ENCODE peak calls at places on chromosomes 11 and 22, in eight cellular contexts. R, C, M, D, S, N, A and J are unnamed samples.

GRCh38 chr11:79390477-79390876 is 50.4 kb downstream of the TENM4 start:
- DNase-seq in C (no peak), N (no peak), R (no peak), M (no peak), S (no peak), D (no peak), A (no peak), J (peak)

GRCh38 chr22:23754980-23755636 is 883 bp upstream of the VPREB3 start:
- DNase-seq in R (no peak), S (no peak), N (no peak), D (no peak), A (no peak), C (no peak), M (no peak), J (no peak)

GRCh38 chr11:75563978-75564552 is 2.0 kb downstream of the SERPINH1 start:
- DNase-seq in M (no peak), D (peak), R (no peak), S (no peak), A (no peak), N (peak), C (peak), J (no peak)

GRCh38 chr11:94786264-94787126 is 18.3 kb downstream of the AMOTL1 start:
- DNase-seq in R (no peak), A (no peak), M (peak), N (no peak), C (peak), S (no peak), D (peak), J (peak)

GRCh38 chr11:128172046-128172878 is 415.1 kb downstream of the ETS1 start:
- DNase-seq in M (peak), D (peak), C (peak), A (peak), S (peak), N (peak), R (peak), J (peak)

GRCh38 chr11:11961399-11962028 is 46.9 kb downstream of the DKK3 start:
- DNase-seq in D (no peak), A (no peak), R (no peak), M (no peak), C (no peak), S (no peak), N (no peak), J (no peak)

GRCh38 chr11:111282663-111283062 is 15.7 kb upstream of the POU2AF3 start:
- DNase-seq in A (no peak), N (no peak), M (no peak), R (no peak), C (no peak), D (no peak), S (no peak), J (no peak)

GRCh38 chr11:61599968-61600710 is 19.3 kb upstream of the SYT7 start:
- DNase-seq in S (no peak), M (no peak), A (no peak), N (no peak), R (no peak), D (no peak), C (no peak), J (no peak)

GRCh38 chr22:22403771-22404170 is 104.8 kb downstream of the ZNF280B start:
- DNase-seq in N (no peak), D (no peak), R (no peak), A (no peak), S (no peak), C (no peak), M (no peak), J (no peak)

GRCh38 chr11:57668467-57668890 is 565 bp downstream of the ZDHHC5 start:
- DNase-seq in S (no peak), M (no peak), R (no peak), N (no peak), A (no peak), D (no peak), C (peak), J (peak)

GRCh38 chr11:66978229-66978628 is 3.1 kb downstream of the C11orf86 start:
- DNase-seq in A (no peak), C (no peak), R (no peak), M (no peak), D (no peak), N (no peak), S (no peak), J (no peak)

GRCh38 chr11:121421149-121421906 is 30.8 kb upstream of the SORL1 start:
- DNase-seq in A (no peak), C (no peak), S (no peak), R (no peak), M (no peak), D (no peak), N (no peak), J (no peak)

GRCh38 chr22:27420817-27421361 is 380.7 kb downstream of the MN1 start:
- DNase-seq in M (no peak), R (no peak), A (peak), N (peak), S (peak), D (no peak), C (peak), J (no peak)

GRCh38 chr11:20134991-20135736 is 25.1 kb downstream of the DBX1 start:
- DNase-seq in M (no peak), A (no peak), C (peak), D (no peak), S (no peak), N (no peak), R (no peak), J (no peak)

GRCh38 chr22:45931042-45931441 is 45.9 kb downstream of the WNT7B start:
- DNase-seq in N (no peak), S (no peak), C (no peak), M (no peak), D (no peak), A (no peak), R (no peak), J (no peak)

GRCh38 chr11:3837793-3838192 is 3.0 kb downstream of the RHOG start:
- DNase-seq in C (peak), S (no peak), N (no peak), M (no peak), A (no peak), D (no peak), R (no peak), J (no peak)

GRCh38 chr11:69644071-69644961 is 3.4 kb downstream of the CCND1 start:
- DNase-seq in N (peak), C (peak), S (peak), M (no peak), R (no peak), D (no peak), A (no peak), J (no peak)

GRCh38 chr11:71309611-71310010 is 57.2 kb upstream of the SHANK2 start:
- DNase-seq in D (no peak), R (no peak), N (no peak), M (no peak), A (no peak), C (no peak), S (no peak), J (no peak)

GRCh38 chr11:47071871-47072270 is 104.8 kb downstream of the ARFGAP2 start:
- DNase-seq in R (no peak), M (no peak), C (no peak), S (no peak), N (no peak), D (peak), A (no peak), J (no peak)

GRCh38 chr22:17303840-17304779 is 65.2 kb upstream of the CECR2 start:
- DNase-seq in N (no peak), A (no peak), M (peak), C (no peak), R (peak), D (no peak), S (no peak), J (peak)

GRCh38 chr11:73334244-73335203 is 26.4 kb downstream of the ARHGEF17 start:
- DNase-seq in R (no peak), D (peak), C (peak), A (peak), M (peak), S (no peak), N (peak), J (no peak)

GRCh38 chr11:67517784-67518552 is 5.3 kb downstream of the CABP2 start:
- DNase-seq in R (no peak), C (no peak), N (no peak), M (no peak), A (no peak), S (no peak), D (no peak), J (no peak)

GRCh38 chr11:63841554-63841953 is 2.6 kb downstream of the MARK2 start:
- DNase-seq in A (no peak), R (no peak), S (no peak), N (peak), C (peak), D (peak), M (no peak), J (no peak)

GRCh38 chr11:71139516-71140205 is 112.7 kb downstream of the SHANK2 start:
- DNase-seq in C (no peak), S (peak), N (no peak), A (no peak), R (no peak), M (no peak), D (peak), J (no peak)

GRCh38 chr11:1534682-1535081 is 37.4 kb downstream of the DUSP8 start:
- DNase-seq in M (no peak), A (no peak), R (no peak), N (no peak), C (peak), S (no peak), D (no peak), J (no peak)

GRCh38 chr22:38758276-38758945 is 2.6 kb upstream of the SUN2 start:
- DNase-seq in A (no peak), M (peak), S (no peak), R (peak), D (no peak), N (no peak), C (no peak), J (no peak)

GRCh38 chr11:61957028-61957770 is 7.0 kb downstream of the BEST1 start:
- DNase-seq in C (no peak), N (no peak), D (no peak), A (no peak), R (no peak), S (no peak), M (no peak), J (no peak)

GRCh38 chr11:117950999-117951961 is 22.1 kb upstream of the TMPRSS13 start:
- DNase-seq in C (no peak), S (no peak), A (no peak), R (no peak), N (no peak), M (no peak), D (no peak), J (no peak)

GRCh38 chr22:46390652-46391301 is 55.3 kb downstream of the TRMU start:
- DNase-seq in N (peak), C (peak), D (peak), R (no peak), A (peak), M (no peak), S (no peak), J (no peak)

GRCh38 chr11:45332486-45332934 is 46.4 kb upstream of the SYT13 start:
- DNase-seq in M (peak), R (no peak), A (peak), N (peak), D (peak), S (peak), C (peak), J (peak)

GRCh38 chr11:82038151-82038550 is 695.5 kb downstream of the FAM181B start:
- DNase-seq in N (no peak), D (no peak), S (no peak), R (no peak), M (no peak), A (no peak), C (no peak), J (no peak)

GRCh38 chr11:10204021-10204420 is 90.0 kb downstream of the SBF2 start:
- DNase-seq in M (no peak), N (no peak), R (no peak), S (no peak), A (no peak), D (no peak), C (no peak), J (no peak)

GRCh38 chr11:17381156-17381555 is 7.3 kb downstream of the KCNJ11 start:
- DNase-seq in C (peak), S (no peak), R (no peak), A (no peak), M (no peak), N (no peak), D (no peak), J (no peak)

GRCh38 chr22:44037519-44038370 is 13.6 kb downstream of the PARVB start:
- DNase-seq in R (no peak), S (no peak), D (no peak), C (peak), N (peak), M (no peak), A (peak), J (no peak)

GRCh38 chr22:47251911-47252310 is 489.5 kb downstream of the TBC1D22A start:
- DNase-seq in S (no peak), R (no peak), A (no peak), N (no peak), D (no peak), M (no peak), C (no peak), J (no peak)

GRCh38 chr11:7637447-7638157 is 35.7 kb downstream of the CYB5R2 start:
- DNase-seq in M (no peak), D (no peak), C (peak), R (no peak), S (no peak), N (peak), A (no peak), J (no peak)

GRCh38 chr11:107720305-107720775 is 8.5 kb upstream of the SLN start:
- DNase-seq in N (no peak), D (no peak), M (no peak), S (no peak), C (no peak), R (no peak), A (no peak), J (no peak)

GRCh38 chr11:121004196-121004840 is 19.6 kb upstream of the TBCEL start:
- DNase-seq in N (no peak), M (no peak), S (no peak), D (no peak), A (no peak), R (no peak), C (no peak), J (no peak)